ENCODE peak calls at places on chromosomes 5 and 9, in six cellular contexts. One of them, this sample, is unnamed.

GRCh38 chr9:98995971-98996504 is 52.3 kb downstream of the COL15A1 start:
- DNase-seq in HS-5: no peak
- DNase-seq in retina: no peak
- DNase-seq in NCI-H1092: no peak
- DNase-seq in D341Med: no peak
- DNase-seq in BE2C: no peak
- DNase-seq in this sample: no peak

GRCh38 chr5:39599721-39600431 is 175.1 kb upstream of the DAB2 start:
- DNase-seq in BE2C: no peak
- DNase-seq in retina: no peak
- DNase-seq in HS-5: peak; percentile 66
- DNase-seq in NCI-H1092: no peak
- DNase-seq in D341Med: no peak
- DNase-seq in this sample: no peak

GRCh38 chr9:121281614-121282291 is 13.8 kb downstream of the GSN start:
- DNase-seq in HS-5: no peak
- DNase-seq in NCI-H1092: no peak
- DNase-seq in retina: no peak
- DNase-seq in BE2C: no peak
- DNase-seq in D341Med: no peak
- DNase-seq in this sample: no peak

GRCh38 chr9:15182755-15183154 is 124.3 kb downstream of the TTC39B start:
- DNase-seq in HS-5: no peak
- DNase-seq in NCI-H1092: no peak
- DNase-seq in retina: peak; percentile 45
- DNase-seq in BE2C: no peak
- DNase-seq in D341Med: no peak
- DNase-seq in this sample: no peak

GRCh38 chr9:32986971-32987370 is 14.5 kb downstream of the APTX start:
- DNase-seq in BE2C: no peak
- DNase-seq in HS-5: no peak
- DNase-seq in NCI-H1092: no peak
- DNase-seq in retina: no peak
- DNase-seq in D341Med: no peak
- DNase-seq in this sample: no peak

GRCh38 chr9:98781588-98782383 is 14.6 kb downstream of the ANKS6 start:
- DNase-seq in D341Med: no peak
- DNase-seq in retina: no peak
- DNase-seq in BE2C: no peak
- DNase-seq in HS-5: no peak
- DNase-seq in NCI-H1092: no peak
- DNase-seq in this sample: no peak

GRCh38 chr5:69048233-69048632 is 45.6 kb upstream of the SLC30A5 start:
- DNase-seq in BE2C: peak; percentile 45
- DNase-seq in HS-5: no peak
- DNase-seq in NCI-H1092: no peak
- DNase-seq in D341Med: peak; percentile 30
- DNase-seq in retina: no peak
- DNase-seq in this sample: no peak

GRCh38 chr5:128559300-128560297 is 21.6 kb upstream of the FBN2 start:
- DNase-seq in BE2C: no peak
- DNase-seq in D341Med: no peak
- DNase-seq in HS-5: no peak
- DNase-seq in retina: no peak
- DNase-seq in NCI-H1092: no peak
- DNase-seq in this sample: no peak

GRCh38 chr9:87792831-87793288 is 66.9 kb downstream of the CTSL start:
- DNase-seq in D341Med: no peak
- DNase-seq in retina: no peak
- DNase-seq in HS-5: peak; percentile 91
- DNase-seq in BE2C: no peak
- DNase-seq in NCI-H1092: no peak
- DNase-seq in this sample: peak; percentile 69

GRCh38 chr9:135149876-135150275 is 62.4 kb downstream of the OLFM1 start:
- DNase-seq in D341Med: no peak
- DNase-seq in HS-5: no peak
- DNase-seq in BE2C: no peak
- DNase-seq in NCI-H1092: no peak
- DNase-seq in retina: no peak
- DNase-seq in this sample: no peak

GRCh38 chr9:111599092-111599947 is at the start of gene PTGR1:
- DNase-seq in BE2C: peak; percentile 39
- DNase-seq in D341Med: peak; percentile 78
- DNase-seq in NCI-H1092: no peak
- DNase-seq in HS-5: peak; percentile 56
- DNase-seq in retina: peak; percentile 94
- DNase-seq in this sample: no peak

GRCh38 chr9:130237763-130238524 is 27.6 kb upstream of the HMCN2 start:
- DNase-seq in D341Med: peak; percentile 11
- DNase-seq in NCI-H1092: no peak
- DNase-seq in retina: no peak
- DNase-seq in BE2C: no peak
- DNase-seq in HS-5: no peak
- DNase-seq in this sample: no peak

GRCh38 chr5:121887727-121888126 is 36.0 kb downstream of the FTMT start:
- DNase-seq in retina: no peak
- DNase-seq in BE2C: no peak
- DNase-seq in HS-5: no peak
- DNase-seq in D341Med: no peak
- DNase-seq in NCI-H1092: no peak
- DNase-seq in this sample: no peak

GRCh38 chr5:172816887-172817418 is 17.1 kb upstream of the ERGIC1 start:
- DNase-seq in HS-5: no peak
- DNase-seq in retina: no peak
- DNase-seq in BE2C: peak; percentile 26
- DNase-seq in NCI-H1092: no peak
- DNase-seq in D341Med: no peak
- DNase-seq in this sample: no peak

GRCh38 chr5:152331718-152332117 is 73.4 kb downstream of the NMUR2 start:
- DNase-seq in BE2C: no peak
- DNase-seq in NCI-H1092: no peak
- DNase-seq in D341Med: no peak
- DNase-seq in HS-5: no peak
- DNase-seq in retina: no peak
- DNase-seq in this sample: no peak

GRCh38 chr5:115666023-115666422 is 40.2 kb upstream of the TMED7 start:
- DNase-seq in HS-5: no peak
- DNase-seq in D341Med: no peak
- DNase-seq in NCI-H1092: no peak
- DNase-seq in retina: no peak
- DNase-seq in BE2C: no peak
- DNase-seq in this sample: no peak

This sample was measured in activated naive CD4-positive, alpha-beta T cell treated with anti-CD3 and anti-CD28 coated beads, Interleukin-2, amount 50 U/mL, for 72 hours.